ENCODE peak calls at places on chromosomes 12 and 14, in seven cellular contexts. One of them, this sample, is unnamed.
A peak's percentile ranks its signal among the peaks of the same experiment; 100 is the strongest.

GRCh38 chr12:1525858-1526257 is 68.5 kb downstream of the FBXL14 start:
- DNase-seq in fibroblast of lung: no peak
- DNase-seq in foreskin keratinocyte: no peak
- DNase-seq in PC-9: no peak
- DNase-seq in GM23248: no peak
- DNase-seq in caudate nucleus: no peak
- DNase-seq in tibial nerve: no peak
- DNase-seq in this sample: no peak

GRCh38 chr14:86777950-86778602 is 1214.9 kb downstream of the GALC start:
- DNase-seq in caudate nucleus: no peak
- DNase-seq in PC-9: no peak
- DNase-seq in fibroblast of lung: peak; percentile 91
- DNase-seq in tibial nerve: no peak
- DNase-seq in foreskin keratinocyte: no peak
- DNase-seq in GM23248: no peak
- DNase-seq in this sample: peak; percentile 6

GRCh38 chr12:67751376-67751928 is 102.9 kb downstream of the DYRK2 start:
- DNase-seq in PC-9: no peak
- DNase-seq in tibial nerve: no peak
- DNase-seq in caudate nucleus: no peak
- DNase-seq in fibroblast of lung: peak; percentile 12
- DNase-seq in GM23248: no peak
- DNase-seq in foreskin keratinocyte: no peak
- DNase-seq in this sample: no peak

GRCh38 chr14:97021001-97021400 is 223.8 kb downstream of the VRK1 start:
- DNase-seq in GM23248: no peak
- DNase-seq in tibial nerve: no peak
- DNase-seq in fibroblast of lung: no peak
- DNase-seq in foreskin keratinocyte: no peak
- DNase-seq in PC-9: no peak
- DNase-seq in caudate nucleus: no peak
- DNase-seq in this sample: no peak

GRCh38 chr14:23128969-23129758 is 10.1 kb upstream of the CEBPE start:
- DNase-seq in PC-9: no peak
- DNase-seq in caudate nucleus: no peak
- DNase-seq in fibroblast of lung: no peak
- DNase-seq in foreskin keratinocyte: no peak
- DNase-seq in tibial nerve: no peak
- DNase-seq in GM23248: no peak
- DNase-seq in this sample: no peak

GRCh38 chr12:117718559-117718958 is 250.2 kb downstream of the KSR2 start:
- DNase-seq in caudate nucleus: no peak
- DNase-seq in tibial nerve: no peak
- DNase-seq in GM23248: no peak
- DNase-seq in foreskin keratinocyte: no peak
- DNase-seq in PC-9: no peak
- DNase-seq in fibroblast of lung: no peak
- DNase-seq in this sample: no peak

GRCh38 chr14:45135181-45135580 is 549 bp upstream of the FANCM start:
- DNase-seq in fibroblast of lung: peak; percentile 51
- DNase-seq in PC-9: no peak
- DNase-seq in caudate nucleus: no peak
- DNase-seq in foreskin keratinocyte: no peak
- DNase-seq in tibial nerve: no peak
- DNase-seq in GM23248: peak; percentile 72
- DNase-seq in this sample: no peak

GRCh38 chr12:114476159-114476558 is 70.2 kb upstream of the TBX5 start:
- DNase-seq in fibroblast of lung: peak; percentile 78
- DNase-seq in PC-9: no peak
- DNase-seq in foreskin keratinocyte: no peak
- DNase-seq in caudate nucleus: no peak
- DNase-seq in GM23248: peak; percentile 81
- DNase-seq in tibial nerve: no peak
- DNase-seq in this sample: no peak

GRCh38 chr14:75960219-75960618 is 21.6 kb downstream of the TGFB3 start:
- DNase-seq in tibial nerve: no peak
- DNase-seq in GM23248: no peak
- DNase-seq in foreskin keratinocyte: no peak
- DNase-seq in caudate nucleus: no peak
- DNase-seq in fibroblast of lung: no peak
- DNase-seq in PC-9: no peak
- DNase-seq in this sample: no peak

GRCh38 chr12:29088611-29089219 is 60.4 kb upstream of the FAR2 start:
- DNase-seq in foreskin keratinocyte: no peak
- DNase-seq in tibial nerve: no peak
- DNase-seq in fibroblast of lung: peak; percentile 40
- DNase-seq in PC-9: no peak
- DNase-seq in GM23248: peak; percentile 58
- DNase-seq in caudate nucleus: no peak
- DNase-seq in this sample: no peak

DNA sequence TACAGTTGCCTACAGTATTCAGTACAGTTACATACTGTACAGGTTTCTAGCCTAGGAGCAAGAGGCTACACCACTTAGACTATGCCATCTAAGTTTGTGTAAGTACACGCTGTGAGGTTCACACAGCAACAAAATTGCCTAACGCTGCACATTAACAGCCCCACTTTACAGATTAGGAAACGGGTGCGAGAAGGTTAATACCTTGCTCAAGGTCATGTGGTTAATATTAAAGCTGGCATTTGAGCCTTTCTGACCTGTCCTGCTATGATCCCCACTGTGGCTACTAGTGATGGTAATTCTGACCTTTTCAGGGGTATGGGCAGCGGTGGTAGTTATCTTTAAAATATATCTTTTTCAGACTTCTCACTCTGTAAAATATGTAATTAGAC is 20.9 kb downstream of the ACVR1B start:
- DNase-seq in caudate nucleus: no peak
- DNase-seq in foreskin keratinocyte: no peak
- DNase-seq in tibial nerve: no peak
- DNase-seq in GM23248: no peak
- DNase-seq in PC-9: no peak
- DNase-seq in fibroblast of lung: no peak
- DNase-seq in this sample: no peak
- H3K27ac ChIP-seq in caudate nucleus: no peak overlapping the region
- H3K27ac ChIP-seq in foreskin keratinocyte: peak overlapping the region; percentile 70
- H3K27ac ChIP-seq in tibial nerve: peak overlapping the region; percentile 25
- H3K27ac ChIP-seq in GM23248: peak overlapping the region; percentile 87
- H3K27ac ChIP-seq in PC-9: no peak overlapping the region
- H3K27ac ChIP-seq in fibroblast of lung: peak overlapping the region; percentile 28
- H3K27ac ChIP-seq in this sample: peak overlapping the region; percentile 71

GRCh38 chr14:79051711-79052094 is 881.5 kb downstream of the NRXN3 start:
- DNase-seq in PC-9: no peak
- DNase-seq in fibroblast of lung: no peak
- DNase-seq in foreskin keratinocyte: no peak
- DNase-seq in GM23248: no peak
- DNase-seq in tibial nerve: no peak
- DNase-seq in caudate nucleus: no peak
- DNase-seq in this sample: no peak
- H3K27ac ChIP-seq in PC-9: no peak overlapping the region
- H3K27ac ChIP-seq in fibroblast of lung: no peak overlapping the region
- H3K27ac ChIP-seq in foreskin keratinocyte: no peak overlapping the region
- H3K27ac ChIP-seq in GM23248: no peak overlapping the region
- H3K27ac ChIP-seq in tibial nerve: no peak overlapping the region
- H3K27ac ChIP-seq in caudate nucleus: no peak overlapping the region
- H3K27ac ChIP-seq in this sample: no peak overlapping the region

DNA sequence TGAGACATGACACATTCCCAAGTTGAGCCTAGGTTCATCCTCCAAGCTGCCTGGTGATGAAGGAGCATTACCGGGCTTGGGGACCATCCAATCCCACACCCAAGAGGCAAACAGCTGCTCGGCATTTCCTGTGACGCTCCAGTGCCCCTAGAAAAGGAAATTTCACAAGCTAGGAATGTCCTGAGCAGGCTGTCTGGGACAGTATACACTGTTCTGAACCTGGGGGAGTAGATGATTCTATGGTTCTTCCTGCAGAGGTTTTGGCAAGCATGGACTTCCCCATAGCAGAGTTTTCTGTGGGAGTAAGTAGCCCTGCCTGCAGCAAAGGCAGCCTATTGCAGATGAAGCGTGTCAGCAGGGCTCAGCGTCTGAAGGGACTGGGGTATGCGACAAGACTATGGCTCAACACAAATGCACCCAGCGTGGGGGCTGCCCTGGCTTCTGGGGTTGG is 47.4 kb upstream of the SRSF5 start:
- DNase-seq in foreskin keratinocyte: peak; percentile 43
- DNase-seq in caudate nucleus: no peak
- DNase-seq in tibial nerve: no peak
- DNase-seq in PC-9: no peak
- DNase-seq in GM23248: peak; percentile 97
- DNase-seq in fibroblast of lung: peak; percentile 78
- DNase-seq in this sample: no peak
- H3K27ac ChIP-seq in foreskin keratinocyte: no peak overlapping the region
- H3K27ac ChIP-seq in caudate nucleus: no peak overlapping the region
- H3K27ac ChIP-seq in tibial nerve: peak overlapping the region; percentile 40
- H3K27ac ChIP-seq in PC-9: no peak overlapping the region
- H3K27ac ChIP-seq in GM23248: peak overlapping the region; percentile 96
- H3K27ac ChIP-seq in fibroblast of lung: no peak overlapping the region
- H3K27ac ChIP-seq in this sample: peak overlapping the region; percentile 97

DNA sequence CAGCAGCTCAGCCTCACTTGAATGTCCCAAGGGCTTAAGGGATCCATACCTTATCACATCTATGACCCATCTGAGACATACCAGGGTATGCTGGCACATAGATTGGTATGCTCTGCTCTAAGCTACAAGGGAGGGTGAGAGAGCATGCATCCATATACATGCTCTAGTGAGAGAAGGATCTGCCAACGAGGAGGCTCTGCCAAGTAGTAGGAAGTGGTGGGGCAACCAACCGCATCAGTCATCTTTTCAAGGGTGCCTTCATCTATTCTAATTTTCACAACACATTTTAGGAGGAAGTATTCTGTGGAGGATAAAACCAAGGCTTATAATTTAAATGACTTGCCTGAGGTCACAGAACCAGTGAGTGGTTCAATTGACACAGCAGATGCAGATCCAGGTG is 6.6 kb upstream of the PPM1A start:
- DNase-seq in PC-9: no peak
- DNase-seq in foreskin keratinocyte: no peak
- DNase-seq in tibial nerve: no peak
- DNase-seq in caudate nucleus: no peak
- DNase-seq in fibroblast of lung: no peak
- DNase-seq in GM23248: no peak
- DNase-seq in this sample: no peak
- H3K27ac ChIP-seq in PC-9: no peak overlapping the region
- H3K27ac ChIP-seq in foreskin keratinocyte: no peak overlapping the region
- H3K27ac ChIP-seq in tibial nerve: no peak overlapping the region
- H3K27ac ChIP-seq in caudate nucleus: no peak overlapping the region
- H3K27ac ChIP-seq in fibroblast of lung: no peak overlapping the region
- H3K27ac ChIP-seq in GM23248: no peak overlapping the region
- H3K27ac ChIP-seq in this sample: no peak overlapping the region

GRCh38 chr14:74142523-74142922 is 57.8 kb downstream of the LIN52 start:
- DNase-seq in GM23248: no peak
- DNase-seq in caudate nucleus: no peak
- DNase-seq in foreskin keratinocyte: no peak
- DNase-seq in PC-9: no peak
- DNase-seq in fibroblast of lung: no peak
- DNase-seq in tibial nerve: no peak
- DNase-seq in this sample: no peak

GRCh38 chr14:74141703-74142102 is 56.9 kb downstream of the LIN52 start:
- DNase-seq in fibroblast of lung: peak; percentile 40
- DNase-seq in GM23248: peak; percentile 46
- DNase-seq in caudate nucleus: no peak
- DNase-seq in PC-9: no peak
- DNase-seq in tibial nerve: no peak
- DNase-seq in foreskin keratinocyte: no peak
- DNase-seq in this sample: no peak

GRCh38 chr14:74148705-74149104 is 63.9 kb downstream of the LIN52 start:
- DNase-seq in PC-9: no peak
- DNase-seq in GM23248: no peak
- DNase-seq in foreskin keratinocyte: no peak
- DNase-seq in tibial nerve: no peak
- DNase-seq in fibroblast of lung: no peak
- DNase-seq in caudate nucleus: no peak
- DNase-seq in this sample: no peak

GRCh38 chr14:74147571-74147970 is 62.8 kb downstream of the LIN52 start:
- DNase-seq in tibial nerve: no peak
- DNase-seq in PC-9: no peak
- DNase-seq in GM23248: no peak
- DNase-seq in foreskin keratinocyte: no peak
- DNase-seq in fibroblast of lung: no peak
- DNase-seq in caudate nucleus: no peak
- DNase-seq in this sample: no peak

DNA sequence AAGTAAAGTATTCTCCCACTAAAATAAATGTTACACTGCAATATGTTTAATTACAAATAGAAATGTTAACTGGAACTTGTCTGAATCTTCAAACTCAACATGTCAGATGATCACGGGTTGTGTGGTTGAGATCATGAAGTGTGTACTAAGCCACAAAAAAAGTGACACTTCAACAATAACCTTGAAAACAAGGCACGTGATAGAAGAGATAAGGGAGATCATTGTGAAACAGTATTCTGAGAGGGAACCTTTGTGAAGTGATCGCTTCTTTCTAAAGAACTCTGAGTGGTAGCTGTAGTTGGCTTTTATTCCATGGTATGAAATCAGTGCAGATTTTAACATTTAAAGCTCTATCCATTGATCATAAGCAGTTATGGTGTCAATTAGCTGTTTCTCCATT is 60.0 kb downstream of the LIN52 start:
- DNase-seq in GM23248: no peak
- DNase-seq in tibial nerve: no peak
- DNase-seq in PC-9: no peak
- DNase-seq in caudate nucleus: no peak
- DNase-seq in fibroblast of lung: no peak
- DNase-seq in foreskin keratinocyte: no peak
- DNase-seq in this sample: no peak
- H3K27ac ChIP-seq in GM23248: no peak overlapping the region
- H3K27ac ChIP-seq in tibial nerve: no peak overlapping the region
- H3K27ac ChIP-seq in PC-9: no peak overlapping the region
- H3K27ac ChIP-seq in caudate nucleus: no peak overlapping the region
- H3K27ac ChIP-seq in fibroblast of lung: no peak overlapping the region
- H3K27ac ChIP-seq in foreskin keratinocyte: no peak overlapping the region
- H3K27ac ChIP-seq in this sample: no peak overlapping the region

DNA sequence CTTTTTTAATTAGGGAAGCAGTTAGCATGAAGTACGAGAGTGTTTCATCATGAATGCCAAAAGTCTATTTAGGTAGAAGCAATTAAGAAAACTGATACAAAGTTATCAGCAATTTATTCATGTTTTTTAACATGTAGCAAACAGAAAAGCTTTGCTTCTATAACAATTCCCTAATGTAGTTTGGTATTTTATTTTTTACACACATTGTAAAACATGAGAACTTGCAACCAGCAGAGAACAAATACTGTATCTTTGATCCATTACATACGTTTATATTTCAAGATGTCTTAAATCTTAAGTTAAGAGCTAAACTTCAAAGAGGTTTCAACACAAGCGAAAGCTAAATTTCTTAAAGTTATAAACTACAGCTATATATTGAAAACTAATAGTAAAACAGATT is 39.3 kb downstream of the MED13L start:
- DNase-seq in PC-9: no peak
- DNase-seq in caudate nucleus: no peak
- DNase-seq in GM23248: no peak
- DNase-seq in tibial nerve: no peak
- DNase-seq in fibroblast of lung: no peak
- DNase-seq in foreskin keratinocyte: no peak
- DNase-seq in this sample: no peak
- H3K27ac ChIP-seq in PC-9: no peak overlapping the region
- H3K27ac ChIP-seq in caudate nucleus: no peak overlapping the region
- H3K27ac ChIP-seq in GM23248: no peak overlapping the region
- H3K27ac ChIP-seq in tibial nerve: no peak overlapping the region
- H3K27ac ChIP-seq in fibroblast of lung: no peak overlapping the region
- H3K27ac ChIP-seq in foreskin keratinocyte: no peak overlapping the region
- H3K27ac ChIP-seq in this sample: no peak overlapping the region